ENCODE peak calls at places on chromosomes 7 and 10, in four cellular contexts. A is mesenchymal stem cell, O is IMR-90, J is neuronal stem cell. D is an unnamed sample.

GRCh38 chr7:139972000-139972399 is 90.8 kb downstream of the PARP12 start:
- DNase-seq in A (no peak), O (no peak), J (no peak), D (no peak)

GRCh38 chr7:111931958-111932357 is 274.2 kb downstream of the DOCK4 start:
- DNase-seq in A (peak; percentile 62), O (peak; percentile 23), J (no peak), D (no peak)

GRCh38 chr7:36084485-36085091 is 68.5 kb upstream of the EEPD1 start:
- DNase-seq in A (peak; percentile 29), O (peak; percentile 41), J (peak; percentile 14), D (peak; percentile 76)

GRCh38 chr10:37754538-37755323 is 102.7 kb downstream of the ZNF248 start:
- DNase-seq in A (no peak), O (no peak), J (no peak), D (peak; percentile 59)

GRCh38 chr7:32616625-32617024 is 121.3 kb downstream of the AVL9 start:
- DNase-seq in A (peak; percentile 78), O (peak; percentile 74), J (no peak), D (peak; percentile 84)

GRCh38 chr10:15370212-15370740 is 813 bp downstream of the FAM171A1 start:
- DNase-seq in A (peak; percentile 53), O (peak; percentile 16), J (peak; percentile 20), D (no peak)

GRCh38 chr7:23356726-23357125 is 57.6 kb downstream of the MALSU1 start:
- DNase-seq in A (peak; percentile 68), O (no peak), J (no peak), D (no peak)

GRCh38 chr7:109476409-109476808 is 906.7 kb downstream of the DNAJB9 start:
- DNase-seq in A (no peak), O (no peak), J (no peak), D (no peak)

GRCh38 chr10:86164912-86165311 is 201.7 kb downstream of the GRID1 start:
- DNase-seq in A (no peak), O (no peak), J (no peak), D (no peak)

GRCh38 chr7:4386190-4386589 is 295.9 kb upstream of the FOXK1 start:
- DNase-seq in A (no peak), O (no peak), J (no peak), D (peak; percentile 2)

GRCh38 chr7:17633099-17633498 is 307.2 kb downstream of the SNX13 start:
- DNase-seq in A (peak; percentile 84), O (peak; percentile 59), J (no peak), D (no peak)

GRCh38 chr10:30172096-30172495 is 112.7 kb upstream of the JCAD start:
- DNase-seq in A (no peak), O (no peak), J (no peak), D (peak; percentile 52)

GRCh38 chr7:64098-64521 is 128.3 kb upstream of the FAM20C start:
- DNase-seq in A (peak; percentile 70), O (peak; percentile 74), J (peak; percentile 33), D (peak; percentile 50)

GRCh38 chr10:14665304-14665703 is 109.4 kb downstream of the FAM107B start:
- DNase-seq in A (no peak), O (no peak), J (no peak), D (no peak)

GRCh38 chr10:21700474-21700873 is 166.4 kb downstream of the MLLT10 start:
- DNase-seq in A (no peak), O (no peak), J (no peak), D (no peak)

GRCh38 chr10:85979598-85979997 is 387.0 kb downstream of the GRID1 start:
- DNase-seq in A (no peak), O (no peak), J (no peak), D (no peak)

GRCh38 chr10:99845837-99846382 is 63.5 kb downstream of the ABCC2 start:
- DNase-seq in A (peak; percentile 93), O (peak; percentile 94), J (peak; percentile 82), D (peak; percentile 81)

GRCh38 chr10:61404771-61405170 is 48.4 kb downstream of the TMEM26 start:
- DNase-seq in A (no peak), O (peak; percentile 67), J (no peak), D (no peak)

GRCh38 chr10:6478722-6479121 is 101.4 kb downstream of the PRKCQ start:
- DNase-seq in A (no peak), O (no peak), J (no peak), D (no peak)

GRCh38 chr7:1227814-1228534 is 4.7 kb upstream of the UNCX start:
- DNase-seq in A (no peak), O (no peak), J (no peak), D (no peak)

GRCh38 chr7:123864438-123864837 is 19.5 kb downstream of the HYAL4 start:
- DNase-seq in A (no peak), O (no peak), J (no peak), D (no peak)

GRCh38 chr10:75638752-75639151 is 207.3 kb downstream of the LRMDA start:
- DNase-seq in A (no peak), O (no peak), J (no peak), D (no peak)

GRCh38 chr7:150410680-150411346 is 31.7 kb downstream of the ZNF775 start:
- DNase-seq in A (no peak), O (no peak), J (no peak), D (no peak)

GRCh38 chr10:14648042-14648765 is 126.5 kb downstream of the FAM107B start:
- DNase-seq in A (peak; percentile 99), O (peak; percentile 65), J (peak; percentile 82), D (peak; percentile 91)

GRCh38 chr10:133397938-133398337 is 4.0 kb downstream of the MTG1 start:
- DNase-seq in A (no peak), O (peak; percentile 39), J (no peak), D (no peak)

GRCh38 chr10:117741524-117741923 is 199.0 kb downstream of the EMX2 start:
- DNase-seq in A (no peak), O (no peak), J (no peak), D (no peak)

GRCh38 chr7:148620749-148621372 is 30.3 kb downstream of the C7orf33 start:
- DNase-seq in A (no peak), O (no peak), J (no peak), D (peak; percentile 2)

GRCh38 chr10:73785721-73786511 is 510 bp downstream of the ZSWIM8 start:
- DNase-seq in A (peak; percentile 85), O (peak; percentile 65), J (no peak), D (no peak)

GRCh38 chr7:138564365-138564764 is 104.3 kb downstream of the TRIM24 start:
- DNase-seq in A (peak; percentile 10), O (no peak), J (no peak), D (peak; percentile 65)

GRCh38 chr10:122521011-122521410 is 39.5 kb upstream of the DMBT1 start:
- DNase-seq in A (no peak), O (no peak), J (no peak), D (no peak)

GRCh38 chr7:151251926-151252835 is 3.7 kb upstream of the SMARCD3 start:
- DNase-seq in A (peak; percentile 77), O (peak; percentile 69), J (peak; percentile 61), D (peak; percentile 50)

GRCh38 chr7:139614886-139615285 is 91.4 kb downstream of the CLEC2L start:
- DNase-seq in A (no peak), O (no peak), J (no peak), D (no peak)

GRCh38 chr10:227014-227413 is 91.8 kb downstream of the ZMYND11 start:
- DNase-seq in A (no peak), O (peak; percentile 39), J (no peak), D (no peak)

GRCh38 chr7:106283831-106284515 is 810 bp downstream of the NAMPT start:
- DNase-seq in A (peak; percentile 63), O (peak; percentile 37), J (peak; percentile 27), D (peak; percentile 63)

GRCh38 chr7:69204936-69205335 is 393.3 kb upstream of the AUTS2 start:
- DNase-seq in A (no peak), O (no peak), J (no peak), D (no peak)

DNA sequence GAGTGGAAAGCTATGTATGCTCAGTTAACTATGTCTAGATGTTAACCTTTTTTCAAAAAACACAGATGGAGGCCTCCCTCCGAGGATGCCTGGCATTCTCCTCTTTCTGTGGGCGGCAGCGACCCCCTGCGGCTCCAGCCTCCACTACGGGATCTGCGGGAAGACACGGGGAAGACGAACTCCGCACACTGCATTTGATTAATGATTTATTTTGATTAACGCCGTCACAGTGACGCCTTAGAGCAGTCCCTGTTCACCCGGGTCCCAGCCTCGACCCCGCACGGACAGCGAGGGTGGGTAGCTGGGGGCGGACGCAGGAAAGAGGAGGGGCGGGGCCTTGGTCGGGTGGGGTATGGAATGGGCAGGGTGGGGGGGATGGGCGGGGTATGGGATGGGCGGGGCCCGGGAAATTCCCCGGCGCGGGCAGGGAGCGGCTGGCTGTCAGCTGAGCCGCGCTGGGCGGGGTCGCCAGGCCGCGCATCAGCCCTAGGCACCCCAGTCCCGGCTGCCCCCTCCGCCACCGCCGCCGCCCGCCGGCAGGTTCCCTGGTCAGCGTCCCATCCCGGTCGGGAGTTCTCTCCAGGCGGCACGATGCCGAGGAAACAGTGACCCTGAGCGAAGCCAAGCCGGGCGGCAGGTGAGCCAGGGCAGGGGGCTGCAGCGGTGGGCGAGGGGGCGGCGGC is at the start of gene OPTN:
- DNase-seq in A (peak; percentile 92), O (peak; percentile 83), J (peak; percentile 81), D (peak; percentile 84)
- H3K18ac ChIP-seq in A (peak within 1 kb of the TSS; percentile 79), O (peak within 1 kb of the TSS; percentile 78), J (peak within 1 kb of the TSS; percentile 74), D (peak within 1 kb of the TSS; percentile 83)

GRCh38 chr10:128626397-128627060 is 500.3 kb upstream of the MKI67 start:
- DNase-seq in A (no peak), O (no peak), J (no peak), D (no peak)
- H3K18ac ChIP-seq in A (no peak overlapping the region), O (no peak overlapping the region), J (peak overlapping the region; percentile 46), D (no peak overlapping the region)

GRCh38 chr10:87505366-87506113 is 847 bp downstream of the MINPP1 start:
- DNase-seq in A (peak; percentile 77), O (peak; percentile 61), J (peak; percentile 35), D (peak; percentile 65)
- H3K18ac ChIP-seq in A (peak overlapping the region; percentile 90), O (no peak overlapping the region), J (peak overlapping the region; percentile 97), D (peak overlapping the region; percentile 9)

GRCh38 chr7:93693796-93694195 is 119.3 kb upstream of the CALCR start:
- DNase-seq in A (no peak), O (no peak), J (no peak), D (no peak)

DNA sequence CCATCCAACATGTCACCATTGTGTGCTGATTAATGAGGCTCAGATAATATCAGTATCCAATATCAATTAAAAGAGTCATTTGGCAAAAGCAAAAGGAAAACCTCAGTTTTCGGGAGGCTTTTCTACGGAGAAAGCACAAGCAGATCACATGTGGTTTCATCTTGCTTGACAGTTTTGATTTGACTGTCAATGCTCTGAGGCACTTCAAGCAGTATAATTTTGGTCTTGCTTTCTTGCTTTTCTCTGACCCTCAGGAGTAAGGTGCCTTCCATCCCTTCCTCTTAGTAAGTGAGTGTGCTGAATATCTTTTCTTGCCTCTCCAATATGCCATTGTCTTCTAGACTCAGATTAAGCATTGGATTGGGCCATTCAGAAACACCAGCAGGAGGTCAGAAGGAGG is 115.5 kb upstream of the CALCR start:
- DNase-seq in A (no peak), O (no peak), J (peak; percentile 2), D (no peak)
- H3K18ac ChIP-seq in A (no peak overlapping the region), O (no peak overlapping the region), J (no peak overlapping the region), D (no peak overlapping the region)

GRCh38 chr10:77173615-77174461 is 463.8 kb downstream of the KCNMA1 start:
- DNase-seq in A (peak; percentile 86), O (peak; percentile 79), J (peak; percentile 84), D (peak; percentile 75)
- H3K18ac ChIP-seq in A (no peak overlapping the region), O (no peak overlapping the region), J (no peak overlapping the region), D (no peak overlapping the region)

GRCh38 chr10:79159141-79159619 is 90.4 kb downstream of the ZMIZ1 start:
- DNase-seq in A (peak; percentile 95), O (peak; percentile 83), J (no peak), D (no peak)
- H3K18ac ChIP-seq in A (peak overlapping the region; percentile 89), O (peak overlapping the region; percentile 80), J (peak overlapping the region; percentile 97), D (peak overlapping the region; percentile 10)

GRCh38 chr7:44847920-44848634 is at the start of gene H2AZ2:
- DNase-seq in A (peak; percentile 100), O (peak; percentile 100), J (peak; percentile 100), D (peak; percentile 100)
- H3K18ac ChIP-seq in A (peak within 1 kb of the TSS; percentile 96), O (peak within 1 kb of the TSS; percentile 83), J (peak within 1 kb of the TSS; percentile 99), D (peak within 1 kb of the TSS; percentile 92)

D was measured in trophoblast cell.